ENCODE peak calls at places on chromosome 16, in nine cellular contexts. One of them, this sample, is unnamed.

GRCh38 chr16:22183335-22183734 is 21.0 kb downstream of the SDR42E2 start:
- DNase-seq in right lobe of liver: no peak
- DNase-seq in epithelial cell of proximal tubule: no peak
- DNase-seq in heart left ventricle: no peak
- DNase-seq in body of pancreas: no peak
- DNase-seq in cardiac muscle cell: no peak
- DNase-seq in Panc1: no peak
- DNase-seq in astrocyte: no peak
- DNase-seq in GM13976: no peak
- DNase-seq in this sample: no peak

GRCh38 chr16:13102401-13102800 is 201.0 kb downstream of the SHISA9 start:
- DNase-seq in right lobe of liver: no peak
- DNase-seq in epithelial cell of proximal tubule: no peak
- DNase-seq in heart left ventricle: no peak
- DNase-seq in body of pancreas: no peak
- DNase-seq in cardiac muscle cell: no peak
- DNase-seq in Panc1: no peak
- DNase-seq in astrocyte: no peak
- DNase-seq in GM13976: no peak
- DNase-seq in this sample: no peak

GRCh38 chr16:84239186-84239790 is 524 bp downstream of the KCNG4 start:
- DNase-seq in right lobe of liver: no peak
- DNase-seq in epithelial cell of proximal tubule: no peak
- DNase-seq in heart left ventricle: no peak
- DNase-seq in body of pancreas: no peak
- DNase-seq in cardiac muscle cell: peak
- DNase-seq in Panc1: no peak
- DNase-seq in astrocyte: no peak
- DNase-seq in GM13976: no peak
- DNase-seq in this sample: no peak

GRCh38 chr16:81634380-81635121 is 144.5 kb upstream of the PLCG2 start:
- DNase-seq in right lobe of liver: no peak
- DNase-seq in epithelial cell of proximal tubule: no peak
- DNase-seq in heart left ventricle: no peak
- DNase-seq in body of pancreas: no peak
- DNase-seq in cardiac muscle cell: peak
- DNase-seq in Panc1: no peak
- DNase-seq in astrocyte: peak
- DNase-seq in GM13976: no peak
- DNase-seq in this sample: no peak

GRCh38 chr16:4194661-4195060 is 47.2 kb downstream of the SRL start:
- DNase-seq in right lobe of liver: no peak
- DNase-seq in epithelial cell of proximal tubule: no peak
- DNase-seq in heart left ventricle: no peak
- DNase-seq in body of pancreas: no peak
- DNase-seq in cardiac muscle cell: no peak
- DNase-seq in Panc1: no peak
- DNase-seq in astrocyte: no peak
- DNase-seq in GM13976: no peak
- DNase-seq in this sample: no peak

GRCh38 chr16:69709456-69710084 is 16.8 kb downstream of the NQO1 start:
- DNase-seq in right lobe of liver: no peak
- DNase-seq in epithelial cell of proximal tubule: peak
- DNase-seq in heart left ventricle: no peak
- DNase-seq in body of pancreas: no peak
- DNase-seq in cardiac muscle cell: peak
- DNase-seq in Panc1: no peak
- DNase-seq in astrocyte: peak
- DNase-seq in GM13976: peak
- DNase-seq in this sample: no peak

GRCh38 chr16:86575754-86576557 is 2.4 kb upstream of the FOXL1 start:
- DNase-seq in right lobe of liver: no peak
- DNase-seq in epithelial cell of proximal tubule: peak
- DNase-seq in heart left ventricle: peak
- DNase-seq in body of pancreas: peak
- DNase-seq in cardiac muscle cell: peak
- DNase-seq in Panc1: no peak
- DNase-seq in astrocyte: peak
- DNase-seq in GM13976: peak
- DNase-seq in this sample: peak

GRCh38 chr16:5615868-5616642 is 518.5 kb upstream of the EEF2KMT start:
- DNase-seq in right lobe of liver: peak
- DNase-seq in epithelial cell of proximal tubule: no peak
- DNase-seq in heart left ventricle: peak
- DNase-seq in body of pancreas: peak
- DNase-seq in cardiac muscle cell: peak
- DNase-seq in Panc1: no peak
- DNase-seq in astrocyte: no peak
- DNase-seq in GM13976: peak
- DNase-seq in this sample: peak

GRCh38 chr16:3317315-3317999 is 12.2 kb downstream of the ZNF75A start:
- DNase-seq in right lobe of liver: no peak
- DNase-seq in epithelial cell of proximal tubule: no peak
- DNase-seq in heart left ventricle: no peak
- DNase-seq in body of pancreas: no peak
- DNase-seq in cardiac muscle cell: peak
- DNase-seq in Panc1: no peak
- DNase-seq in astrocyte: peak
- DNase-seq in GM13976: no peak
- DNase-seq in this sample: no peak

GRCh38 chr16:27448531-27449433 is 46.8 kb downstream of the IL21R start:
- DNase-seq in right lobe of liver: no peak
- DNase-seq in epithelial cell of proximal tubule: no peak
- DNase-seq in heart left ventricle: no peak
- DNase-seq in body of pancreas: no peak
- DNase-seq in cardiac muscle cell: no peak
- DNase-seq in Panc1: no peak
- DNase-seq in astrocyte: no peak
- DNase-seq in GM13976: no peak
- DNase-seq in this sample: no peak

GRCh38 chr16:52069866-52070265 is 477.1 kb downstream of the TOX3 start:
- DNase-seq in right lobe of liver: no peak
- DNase-seq in epithelial cell of proximal tubule: no peak
- DNase-seq in heart left ventricle: no peak
- DNase-seq in body of pancreas: no peak
- DNase-seq in cardiac muscle cell: peak
- DNase-seq in Panc1: no peak
- DNase-seq in astrocyte: peak
- DNase-seq in GM13976: no peak
- DNase-seq in this sample: no peak

GRCh38 chr16:21277045-21277926 is 804 bp downstream of the CRYM start:
- DNase-seq in right lobe of liver: no peak
- DNase-seq in epithelial cell of proximal tubule: no peak
- DNase-seq in heart left ventricle: no peak
- DNase-seq in body of pancreas: no peak
- DNase-seq in cardiac muscle cell: no peak
- DNase-seq in Panc1: no peak
- DNase-seq in astrocyte: no peak
- DNase-seq in GM13976: no peak
- DNase-seq in this sample: peak

GRCh38 chr16:84193480-84193879 is 2.5 kb downstream of the ADAD2 start:
- DNase-seq in right lobe of liver: no peak
- DNase-seq in epithelial cell of proximal tubule: no peak
- DNase-seq in heart left ventricle: no peak
- DNase-seq in body of pancreas: no peak
- DNase-seq in cardiac muscle cell: no peak
- DNase-seq in Panc1: no peak
- DNase-seq in astrocyte: no peak
- DNase-seq in GM13976: no peak
- DNase-seq in this sample: no peak

GRCh38 chr16:22141746-22142145 is 20.6 kb upstream of the SDR42E2 start:
- DNase-seq in right lobe of liver: no peak
- DNase-seq in epithelial cell of proximal tubule: no peak
- DNase-seq in heart left ventricle: no peak
- DNase-seq in body of pancreas: no peak
- DNase-seq in cardiac muscle cell: peak
- DNase-seq in Panc1: no peak
- DNase-seq in astrocyte: no peak
- DNase-seq in GM13976: no peak
- DNase-seq in this sample: no peak

GRCh38 chr16:53220585-53220984 is 165.8 kb downstream of the CHD9 start:
- DNase-seq in right lobe of liver: no peak
- DNase-seq in epithelial cell of proximal tubule: no peak
- DNase-seq in heart left ventricle: no peak
- DNase-seq in body of pancreas: no peak
- DNase-seq in cardiac muscle cell: peak
- DNase-seq in Panc1: no peak
- DNase-seq in astrocyte: peak
- DNase-seq in GM13976: no peak
- DNase-seq in this sample: no peak

GRCh38 chr16:1335996-1336395 is 2.6 kb downstream of the BAIAP3 start:
- DNase-seq in right lobe of liver: no peak
- DNase-seq in epithelial cell of proximal tubule: no peak
- DNase-seq in heart left ventricle: no peak
- DNase-seq in body of pancreas: no peak
- DNase-seq in cardiac muscle cell: no peak
- DNase-seq in Panc1: no peak
- DNase-seq in astrocyte: no peak
- DNase-seq in GM13976: no peak
- DNase-seq in this sample: no peak

GRCh38 chr16:50821586-50821985 is 79.7 kb downstream of the CYLD start:
- DNase-seq in right lobe of liver: no peak
- DNase-seq in epithelial cell of proximal tubule: no peak
- DNase-seq in heart left ventricle: no peak
- DNase-seq in body of pancreas: no peak
- DNase-seq in cardiac muscle cell: no peak
- DNase-seq in Panc1: no peak
- DNase-seq in astrocyte: no peak
- DNase-seq in GM13976: no peak
- DNase-seq in this sample: no peak
- TF ChIP-seq CTCF in right lobe of liver: no peak
- TF ChIP-seq CTCF in epithelial cell of proximal tubule: peak
- TF ChIP-seq CTCF in heart left ventricle: no peak
- TF ChIP-seq CTCF in body of pancreas: no peak
- TF ChIP-seq CTCF in cardiac muscle cell: peak
- TF ChIP-seq CTCF in Panc1: no peak
- TF ChIP-seq CTCF in astrocyte: no peak
- TF ChIP-seq CTCF in GM13976: no peak
- TF ChIP-seq CTCF in this sample: no peak

DNA sequence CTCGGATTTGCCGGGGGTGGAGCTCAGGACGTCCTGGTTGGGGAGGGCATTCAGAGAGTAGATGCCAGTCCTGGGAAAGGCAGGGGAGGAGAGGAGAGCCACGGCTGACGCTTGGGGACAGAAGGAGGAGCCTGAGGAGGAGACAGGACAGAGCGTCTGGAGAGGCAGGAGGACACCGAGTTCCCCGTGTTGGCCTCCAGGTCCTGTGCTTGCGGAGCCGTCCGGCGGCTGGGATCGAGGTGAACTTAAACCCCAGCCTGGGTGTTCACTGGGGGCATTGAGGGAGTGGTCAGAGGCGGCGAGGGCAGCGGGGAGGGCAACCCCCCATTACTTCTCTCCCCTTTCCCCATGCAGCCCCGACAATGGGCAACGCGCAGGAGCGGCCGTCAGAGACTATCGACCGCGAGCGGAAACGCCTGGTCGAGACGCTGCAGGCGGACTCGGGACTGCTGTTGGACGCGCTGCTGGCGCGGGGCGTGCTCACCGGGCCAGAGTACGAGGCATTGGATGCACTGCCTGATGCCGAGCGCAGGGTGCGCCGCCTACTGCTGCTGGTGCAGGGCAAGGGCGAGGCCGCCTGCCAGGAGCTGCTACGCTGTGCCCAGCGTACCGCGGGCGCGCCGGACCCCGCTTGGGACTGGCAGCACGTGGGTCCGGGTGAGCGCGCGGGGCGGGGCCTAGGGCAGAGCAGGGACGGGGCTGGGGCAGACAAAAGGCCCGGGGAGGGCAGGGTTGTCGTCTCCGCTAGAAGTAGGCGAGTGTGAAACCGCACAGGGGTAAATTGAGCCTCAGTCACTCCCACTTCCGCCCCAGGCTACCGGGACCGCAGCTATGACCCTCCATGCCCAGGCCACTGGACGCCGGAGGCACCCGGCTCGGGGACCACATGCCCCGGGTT is 3.7 kb downstream of the NOL3 start:
- DNase-seq in right lobe of liver: peak
- DNase-seq in epithelial cell of proximal tubule: no peak
- DNase-seq in heart left ventricle: peak
- DNase-seq in body of pancreas: peak
- DNase-seq in cardiac muscle cell: peak
- DNase-seq in Panc1: no peak
- DNase-seq in astrocyte: peak
- DNase-seq in GM13976: peak
- DNase-seq in this sample: peak
- TF ChIP-seq CTCF in right lobe of liver: peak
- TF ChIP-seq CTCF in epithelial cell of proximal tubule: peak
- TF ChIP-seq CTCF in heart left ventricle: no peak
- TF ChIP-seq CTCF in body of pancreas: peak
- TF ChIP-seq CTCF in cardiac muscle cell: peak
- TF ChIP-seq CTCF in Panc1: peak
- TF ChIP-seq CTCF in astrocyte: no peak
- TF ChIP-seq CTCF in GM13976: peak
- TF ChIP-seq CTCF in this sample: peak

GRCh38 chr16:56425439-56425832 is at the start of gene AMFR:
- DNase-seq in right lobe of liver: peak
- DNase-seq in epithelial cell of proximal tubule: no peak
- DNase-seq in heart left ventricle: peak
- DNase-seq in body of pancreas: peak
- DNase-seq in cardiac muscle cell: peak
- DNase-seq in Panc1: no peak
- DNase-seq in astrocyte: peak
- DNase-seq in GM13976: peak
- DNase-seq in this sample: peak
- TF ChIP-seq CTCF in right lobe of liver: peak
- TF ChIP-seq CTCF in epithelial cell of proximal tubule: peak
- TF ChIP-seq CTCF in heart left ventricle: peak
- TF ChIP-seq CTCF in body of pancreas: peak
- TF ChIP-seq CTCF in cardiac muscle cell: no peak
- TF ChIP-seq CTCF in Panc1: peak
- TF ChIP-seq CTCF in astrocyte: no peak
- TF ChIP-seq CTCF in GM13976: peak
- TF ChIP-seq CTCF in this sample: peak

DNA sequence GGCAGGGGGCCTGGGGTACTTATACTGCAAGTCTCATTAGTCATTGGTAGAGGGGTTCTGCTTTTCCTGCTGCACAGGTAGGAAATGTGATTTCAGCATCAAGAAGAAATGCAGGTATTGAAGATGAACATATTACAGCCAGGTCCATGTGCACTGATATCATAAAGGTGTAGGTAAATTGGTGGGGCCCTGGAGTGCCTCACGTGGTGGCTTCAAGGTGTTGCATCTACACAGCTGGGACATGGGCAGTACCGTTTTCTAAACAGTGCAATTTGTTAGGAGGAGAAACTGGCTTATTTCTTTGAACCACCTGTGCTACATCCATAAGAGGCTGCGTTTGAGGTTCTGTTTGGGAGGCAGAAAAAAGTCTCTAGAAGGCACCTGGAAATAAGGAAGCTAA is 618.1 kb upstream of the RBFOX1 start:
- DNase-seq in right lobe of liver: no peak
- DNase-seq in epithelial cell of proximal tubule: no peak
- DNase-seq in heart left ventricle: no peak
- DNase-seq in body of pancreas: no peak
- DNase-seq in cardiac muscle cell: no peak
- DNase-seq in Panc1: no peak
- DNase-seq in astrocyte: no peak
- DNase-seq in GM13976: no peak
- DNase-seq in this sample: no peak
- TF ChIP-seq CTCF in right lobe of liver: no peak
- TF ChIP-seq CTCF in epithelial cell of proximal tubule: no peak
- TF ChIP-seq CTCF in heart left ventricle: no peak
- TF ChIP-seq CTCF in body of pancreas: no peak
- TF ChIP-seq CTCF in cardiac muscle cell: no peak
- TF ChIP-seq CTCF in Panc1: no peak
- TF ChIP-seq CTCF in astrocyte: no peak
- TF ChIP-seq CTCF in GM13976: no peak
- TF ChIP-seq CTCF in this sample: no peak